ENCODE peak calls at places on chromosomes 16 and 17, in five cellular contexts. Y is EL, B is naive B cell, J is progenitor cell of endocrine pancreas, X is HTR-8/SVneo. W is an unnamed sample.
A peak's percentile ranks its signal among the peaks of the same experiment; 100 is the strongest.

GRCh38 chr17:62781356-62781755 is 26.8 kb downstream of the MARCHF10 start:
- DNase-seq in J (no peak), B (no peak), X (no peak), Y (peak; percentile 21), W (peak; percentile 69)

GRCh38 chr17:78131172-78132085 is 858 bp downstream of the TMC8 start:
- DNase-seq in X (no peak), B (peak; percentile 48), Y (no peak), J (no peak), W (no peak)

GRCh38 chr17:27664606-27664965 is 33.6 kb downstream of the LGALS9 start:
- DNase-seq in B (no peak), J (no peak), X (no peak), Y (no peak), W (no peak)

GRCh38 chr16:2919511-2920255 is 8.0 kb downstream of the FLYWCH1 start:
- DNase-seq in X (peak; percentile 64), J (peak; percentile 54), B (peak; percentile 56), Y (peak; percentile 63), W (peak; percentile 72)

GRCh38 chr16:57185446-57185944 is 344 bp downstream of the PSME3IP1 start:
- DNase-seq in X (peak; percentile 24), B (no peak), J (no peak), Y (peak; percentile 64), W (peak; percentile 81)

GRCh38 chr17:81492706-81493105 is 19.9 kb downstream of the ACTG1 start:
- DNase-seq in J (no peak), Y (no peak), B (no peak), X (no peak), W (no peak)

GRCh38 chr17:35896011-35896587 is 15.9 kb upstream of the CCL5 start:
- DNase-seq in J (no peak), X (no peak), B (no peak), Y (no peak), W (no peak)

GRCh38 chr16:81562174-81562849 is 117.7 kb downstream of the CMIP start:
- DNase-seq in J (no peak), B (no peak), Y (peak; percentile 10), X (no peak), W (peak; percentile 12)

GRCh38 chr17:64641499-64641898 is 20.6 kb downstream of the SMURF2 start:
- DNase-seq in B (no peak), X (peak; percentile 57), Y (peak; percentile 97), J (no peak), W (peak; percentile 85)

GRCh38 chr17:76968707-76969597 is 100.7 kb downstream of the MGAT5B start:
- DNase-seq in X (no peak), J (peak; percentile 55), Y (no peak), B (peak; percentile 90), W (no peak)

GRCh38 chr17:3965123-3965800 is 1.0 kb upstream of the ATP2A3 start:
- DNase-seq in J (no peak), Y (peak; percentile 61), X (peak; percentile 76), B (peak; percentile 78), W (peak; percentile 66)

GRCh38 chr16:27149986-27150385 is 53.3 kb upstream of the KDM8 start:
- DNase-seq in B (no peak), X (no peak), J (no peak), Y (no peak), W (no peak)

GRCh38 chr17:39231587-39232551 is 6.1 kb upstream of the STAC2 start:
- DNase-seq in B (peak; percentile 59), J (peak; percentile 43), X (peak; percentile 65), Y (peak; percentile 55), W (peak; percentile 75)

W was measured in MCF 10A.